ENCODE peak calls at places on chromosomes 16 and 17, in four cellular contexts. I, E, S and Z are unnamed samples.
A peak's percentile ranks its signal among the peaks of the same experiment; 100 is the strongest.

GRCh38 chr16:85718682-85719081 is 29.9 kb upstream of the GINS2 start:
- DNase-seq in I (no peak), E (no peak), S (peak; percentile 13), Z (peak; percentile 31)

GRCh38 chr17:42422958-42423712 is at the start of gene CAVIN1:
- DNase-seq in I (peak; percentile 98), E (peak; percentile 98), S (peak; percentile 97), Z (peak; percentile 99)

GRCh38 chr17:64773836-64774761 is 112.0 kb upstream of the SMURF2 start:
- DNase-seq in I (peak; percentile 12), E (peak; percentile 71), S (peak; percentile 65), Z (peak; percentile 76)

GRCh38 chr17:31842416-31843381 is 16.3 kb downstream of the COPRS start:
- DNase-seq in I (peak; percentile 68), E (peak; percentile 77), S (peak; percentile 78), Z (peak; percentile 69)

GRCh38 chr17:8248751-8249607 is at the start of gene PFAS:
- DNase-seq in I (peak; percentile 73), E (peak; percentile 93), S (peak; percentile 92), Z (peak; percentile 98)

GRCh38 chr17:77423589-77424451 is 283.1 kb downstream of the SEC14L1 start:
- DNase-seq in I (peak; percentile 87), E (peak; percentile 96), S (peak; percentile 86), Z (peak; percentile 98)

GRCh38 chr17:20242271-20242670 is 225.1 kb downstream of the LGALS9B start:
- DNase-seq in I (no peak), E (no peak), S (no peak), Z (no peak)

GRCh38 chr17:55072910-55073309 is 104.3 kb downstream of the STXBP4 start:
- DNase-seq in I (no peak), E (no peak), S (peak; percentile 12), Z (no peak)

GRCh38 chr17:45070001-45070400 is 8.9 kb downstream of the NMT1 start:
- DNase-seq in I (no peak), E (no peak), S (no peak), Z (no peak)

GRCh38 chr16:28537076-28537475 is 1.7 kb downstream of the NUPR1 start:
- DNase-seq in I (no peak), E (no peak), S (no peak), Z (no peak)

GRCh38 chr17:7416323-7416722 is 3.8 kb upstream of the SPEM1 start:
- DNase-seq in I (no peak), E (no peak), S (peak; percentile 12), Z (no peak)

GRCh38 chr17:55705847-55706246 is 16.8 kb downstream of the TMEM100 start:
- DNase-seq in I (no peak), E (peak; percentile 16), S (no peak), Z (no peak)

GRCh38 chr16:89395150-89396142 is 94.9 kb downstream of the ANKRD11 start:
- DNase-seq in I (peak; percentile 96), E (peak; percentile 98), S (peak; percentile 98), Z (peak; percentile 95)

GRCh38 chr17:40518401-40519088 is 17.1 kb upstream of the TNS4 start:
- DNase-seq in I (no peak), E (peak; percentile 63), S (no peak), Z (peak; percentile 40)

GRCh38 chr16:53509906-53510703 is 7.1 kb upstream of the AKTIP start:
- DNase-seq in I (peak; percentile 50), E (peak; percentile 86), S (peak; percentile 78), Z (peak; percentile 54)

GRCh38 chr16:48165961-48166578 is 10.3 kb upstream of the ABCC12 start:
- DNase-seq in I (no peak), E (peak; percentile 12), S (peak; percentile 33), Z (no peak)

GRCh38 chr17:7408341-7408740 is 696 bp downstream of the NLGN2 start:
- DNase-seq in I (no peak), E (no peak), S (no peak), Z (no peak)

GRCh38 chr17:46851029-46851741 is at the start of gene WNT9B:
- DNase-seq in I (no peak), E (no peak), S (no peak), Z (peak; percentile 20)

GRCh38 chr16:27169511-27170071 is 33.7 kb upstream of the KDM8 start:
- DNase-seq in I (peak; percentile 67), E (peak; percentile 59), S (peak; percentile 93), Z (peak; percentile 87)

GRCh38 chr16:82439678-82440293 is 187.0 kb upstream of the CDH13 start:
- DNase-seq in I (no peak), E (peak; percentile 20), S (peak; percentile 45), Z (peak; percentile 1)

GRCh38 chr17:64658931-64659330 is 3.2 kb downstream of the SMURF2 start:
- DNase-seq in I (peak; percentile 75), E (peak; percentile 77), S (peak; percentile 77), Z (peak; percentile 72)

GRCh38 chr17:42132941-42133340 is 10.3 kb downstream of the HSPB9 start:
- DNase-seq in I (peak; percentile 76), E (peak; percentile 73), S (peak; percentile 69), Z (peak; percentile 82)

GRCh38 chr17:1871743-1872142 is 41.9 kb downstream of the RPA1 start:
- DNase-seq in I (no peak), E (no peak), S (no peak), Z (no peak)

GRCh38 chr17:78722101-78722761 is 59.8 kb downstream of the CYTH1 start:
- DNase-seq in I (no peak), E (no peak), S (no peak), Z (peak; percentile 24)

GRCh38 chr17:20926532-20926931 is 116.3 kb downstream of the USP22 start:
- DNase-seq in I (no peak), E (peak; percentile 76), S (peak; percentile 79), Z (no peak)

GRCh38 chr16:56558024-56558747 is 6.7 kb upstream of the MT4 start:
- DNase-seq in I (peak; percentile 46), E (peak; percentile 75), S (peak; percentile 11), Z (peak; percentile 87)

GRCh38 chr17:8056232-8056975 is 17.5 kb downstream of the ALOX15B start:
- DNase-seq in I (peak; percentile 76), E (peak; percentile 95), S (peak; percentile 96), Z (peak; percentile 69)

GRCh38 chr16:2226245-2226793 is 2.9 kb downstream of the E4F1 start:
- DNase-seq in I (no peak), E (no peak), S (no peak), Z (peak; percentile 25)

GRCh38 chr17:28983286-28984240 is 22.3 kb downstream of the SEZ6 start:
- DNase-seq in I (no peak), E (peak; percentile 9), S (no peak), Z (no peak)
- TF ChIP-seq CTCF in I (no peak), E (no peak), S (no peak), Z (no peak)

DNA sequence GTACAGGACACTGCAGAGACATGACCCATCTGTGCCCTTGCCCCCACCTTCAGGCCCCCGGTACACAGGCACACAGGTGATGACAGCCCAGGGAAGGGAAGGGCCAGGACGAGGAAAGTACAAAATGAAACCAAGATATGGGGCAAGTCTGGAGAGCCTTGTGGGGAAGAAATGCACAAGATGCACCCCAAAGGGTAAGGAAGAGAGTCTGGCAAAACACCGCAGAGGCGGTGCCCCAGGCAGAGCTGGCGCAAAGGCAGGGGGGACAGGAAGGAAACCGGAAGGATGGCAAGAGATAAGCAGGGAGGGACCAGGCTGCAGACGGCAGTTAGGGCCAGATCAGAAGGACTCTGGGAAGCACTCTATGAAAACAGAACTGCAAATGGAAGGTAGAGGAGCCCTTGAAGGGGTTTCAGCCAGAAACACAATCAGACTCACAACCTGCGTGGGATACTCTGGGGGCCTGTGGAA is 81.4 kb downstream of the SLC39A11 start:
- DNase-seq in I (no peak), E (no peak), S (no peak), Z (no peak)
- H3K4me3 ChIP-seq in I (no peak overlapping the region), E (no peak overlapping the region), S (no peak overlapping the region), Z (no peak overlapping the region)

GRCh38 chr16:57774886-57775285 is 27.4 kb downstream of the KIFC3 start:
- DNase-seq in I (no peak), E (no peak), S (no peak), Z (no peak)

GRCh38 chr16:57773680-57774295 is 28.5 kb downstream of the KIFC3 start:
- DNase-seq in I (no peak), E (peak; percentile 19), S (peak; percentile 41), Z (no peak)

GRCh38 chr16:57773019-57773418 is 29.3 kb downstream of the KIFC3 start:
- DNase-seq in I (no peak), E (no peak), S (no peak), Z (no peak)

GRCh38 chr16:57778658-57779057 is 23.6 kb downstream of the KIFC3 start:
- DNase-seq in I (no peak), E (no peak), S (no peak), Z (no peak)

GRCh38 chr16:57775661-57776469 is 26.4 kb downstream of the KIFC3 start:
- DNase-seq in I (no peak), E (no peak), S (peak; percentile 52), Z (peak; percentile 28)
- TF ChIP-seq CTCF in I (peak; percentile 47), E (no peak), S (peak; percentile 55), Z (no peak)

DNA sequence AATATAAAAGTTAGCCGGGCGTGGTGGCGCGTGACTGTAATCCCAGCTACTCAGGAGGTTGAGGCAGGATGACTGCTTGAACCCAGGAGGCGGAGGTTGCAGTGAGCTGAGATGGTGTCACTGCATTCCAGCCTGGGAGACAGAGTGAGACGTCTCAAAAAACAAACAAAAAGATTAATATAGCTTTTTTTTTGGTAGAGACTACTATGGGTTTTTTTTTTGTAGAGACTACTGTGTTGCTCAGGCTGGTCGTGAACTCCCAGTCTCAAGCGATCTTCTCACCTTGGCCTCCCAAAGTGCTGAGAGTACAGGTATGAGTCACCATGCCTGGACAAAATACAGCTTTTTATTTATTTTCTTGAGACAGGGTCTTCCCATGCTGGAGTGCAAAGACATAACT is 20.2 kb downstream of the ZNRF1 start:
- DNase-seq in I (no peak), E (peak; percentile 70), S (peak; percentile 67), Z (no peak)
- H3K4me3 ChIP-seq in I (no peak overlapping the region), E (no peak overlapping the region), S (no peak overlapping the region), Z (no peak overlapping the region)

GRCh38 chr17:33730131-33730530 is 437.0 kb upstream of the ASIC2 start:
- DNase-seq in I (no peak), E (no peak), S (no peak), Z (no peak)

GRCh38 chr17:33725675-33726271 is 432.7 kb upstream of the ASIC2 start:
- DNase-seq in I (no peak), E (peak; percentile 25), S (peak; percentile 25), Z (no peak)
- TF ChIP-seq CTCF in I (peak; percentile 61), E (peak; percentile 65), S (peak; percentile 57), Z (peak; percentile 77)